ENCODE peak calls at places on chromosomes 4 and X, in eight cellular contexts. Q is upper lobe of right lung, T is uterus, O is nephron progenitor cell, B is GM10248, N is mucosa of descending colon, Z is heart left ventricle, J is AG10803. L is an unnamed sample.

GRCh38 chr4:16890651-16891050 is 7.8 kb downstream of the LDB2 start:
- DNase-seq in T (no peak), N (no peak), O (no peak), Z (no peak), Q (no peak), B (no peak), J (no peak), L (no peak)

GRCh38 chr4:8917321-8917811 is 45.7 kb upstream of the HMX1 start:
- DNase-seq in Q (peak), T (no peak), Z (no peak), J (no peak), O (no peak), B (no peak), N (no peak), L (peak)

GRCh38 chr4:121679267-121679666 is 17.5 kb downstream of the ANXA5 start:
- DNase-seq in Q (no peak), N (no peak), Z (no peak), J (no peak), T (no peak), B (no peak), O (no peak), L (no peak)

GRCh38 chrX:124086411-124086810 is 124.9 kb downstream of the STAG2 start:
- DNase-seq in O (no peak), T (no peak), J (no peak), Q (no peak), B (no peak), N (no peak), Z (no peak), L (no peak)

GRCh38 chr4:109411964-109412363 is 21.7 kb upstream of the SEC24B start:
- DNase-seq in Z (peak), O (no peak), T (no peak), Q (no peak), J (no peak), B (no peak), N (no peak), L (no peak)

GRCh38 chr4:6352031-6352763 is 82.5 kb downstream of the WFS1 start:
- DNase-seq in O (no peak), N (no peak), Q (no peak), T (no peak), Z (no peak), B (no peak), J (no peak), L (no peak)

GRCh38 chrX:12872741-12873140 is 5.9 kb downstream of the TLR7 start:
- DNase-seq in O (no peak), Z (no peak), Q (no peak), N (no peak), B (no peak), T (no peak), J (no peak), L (no peak)

GRCh38 chr4:88803600-88804096 is 106.0 kb upstream of the NAP1L5 start:
- DNase-seq in J (peak), Q (no peak), O (no peak), N (peak), Z (peak), T (peak), B (peak), L (no peak)

GRCh38 chr4:40621592-40622512 is 7.8 kb downstream of the RBM47 start:
- DNase-seq in O (no peak), J (peak), Q (peak), Z (peak), N (no peak), B (peak), T (peak), L (peak)

GRCh38 chr4:10072420-10073017 is 44.1 kb downstream of the WDR1 start:
- DNase-seq in N (no peak), T (no peak), Z (no peak), B (no peak), O (no peak), J (no peak), Q (no peak), L (no peak)

GRCh38 chr4:109875106-109875505 is 27.2 kb downstream of the LRIT3 start:
- DNase-seq in O (no peak), T (no peak), J (no peak), Z (no peak), Q (no peak), B (no peak), N (no peak), L (no peak)

GRCh38 chrX:42678133-42678532 is 99.8 kb downstream of the PPP1R2C start:
- DNase-seq in B (no peak), N (no peak), O (no peak), J (peak), T (no peak), Q (no peak), Z (peak), L (no peak)

GRCh38 chr4:5710962-5711478 is at the start of gene EVC:
- DNase-seq in O (peak), Z (peak), Q (peak), J (peak), N (peak), T (peak), B (peak), L (peak)

GRCh38 chrX:149207518-149207917 is 297.6 kb downstream of the IDS start:
- DNase-seq in Q (no peak), N (no peak), B (no peak), O (no peak), Z (no peak), J (no peak), T (no peak), L (no peak)

GRCh38 chr4:176479745-176480144 is 160.0 kb downstream of the SPCS3 start:
- DNase-seq in N (no peak), Q (no peak), O (no peak), B (no peak), Z (no peak), J (no peak), T (no peak), L (no peak)

GRCh38 chr4:1763550-1764080 is 29.5 kb upstream of the FGFR3 start:
- DNase-seq in O (peak), N (no peak), T (peak), J (peak), Q (no peak), B (no peak), Z (no peak), L (no peak)

GRCh38 chr4:144399927-144400326 is 246.0 kb upstream of the HHIP start:
- DNase-seq in N (no peak), B (no peak), Z (no peak), J (peak), Q (no peak), O (no peak), T (peak), L (no peak)

GRCh38 chr4:163111588-163111987 is 55.1 kb downstream of the NAF1 start:
- DNase-seq in Z (no peak), B (no peak), T (no peak), O (no peak), Q (no peak), J (no peak), N (no peak), L (no peak)

GRCh38 chrX:12463873-12464272 is 325.6 kb downstream of the FRMPD4 start:
- DNase-seq in N (no peak), B (no peak), J (no peak), Q (no peak), T (no peak), O (no peak), Z (no peak), L (no peak)

GRCh38 chr4:172850838-172851237 is 317.8 kb upstream of the GALNT7 start:
- DNase-seq in B (no peak), Z (no peak), N (no peak), Q (no peak), O (no peak), J (peak), T (no peak), L (no peak)

GRCh38 chr4:62262676-62263075 is 1062.5 kb downstream of the ADGRL3 start:
- DNase-seq in Z (no peak), Q (no peak), O (no peak), B (no peak), J (no peak), N (no peak), T (no peak), L (no peak)

DNA sequence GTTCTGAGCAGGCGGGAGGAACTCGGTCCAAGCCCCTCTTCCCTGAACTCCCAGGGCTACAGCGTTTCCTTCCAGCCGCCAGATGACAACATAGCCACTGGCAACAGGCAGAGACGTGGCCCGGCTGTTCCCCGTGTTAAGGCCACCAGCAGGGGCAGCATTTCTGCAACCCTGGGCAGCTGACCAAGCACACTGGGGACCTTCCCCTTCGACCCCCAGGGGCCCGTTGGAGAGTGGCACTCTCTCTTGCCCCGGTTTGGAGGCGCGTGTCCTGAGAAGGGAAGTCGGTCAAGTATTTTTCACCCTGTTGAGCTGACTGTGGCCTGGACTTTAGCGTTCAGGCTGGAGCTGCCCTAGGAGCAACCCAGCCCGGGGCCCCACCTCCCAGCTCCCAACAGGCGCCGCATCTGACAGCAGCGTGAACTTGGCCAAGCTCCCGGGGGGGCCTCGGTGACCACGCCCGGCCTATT is 37.6 kb downstream of the ZBTB49 start:
- DNase-seq in J (peak), B (peak), O (peak), Z (peak), N (peak), Q (peak), T (no peak), L (peak)
- TF ChIP-seq CTCF in J (peak), B (peak), O (peak), Z (no peak), N (no peak), Q (peak), T (no peak), L (peak)

DNA sequence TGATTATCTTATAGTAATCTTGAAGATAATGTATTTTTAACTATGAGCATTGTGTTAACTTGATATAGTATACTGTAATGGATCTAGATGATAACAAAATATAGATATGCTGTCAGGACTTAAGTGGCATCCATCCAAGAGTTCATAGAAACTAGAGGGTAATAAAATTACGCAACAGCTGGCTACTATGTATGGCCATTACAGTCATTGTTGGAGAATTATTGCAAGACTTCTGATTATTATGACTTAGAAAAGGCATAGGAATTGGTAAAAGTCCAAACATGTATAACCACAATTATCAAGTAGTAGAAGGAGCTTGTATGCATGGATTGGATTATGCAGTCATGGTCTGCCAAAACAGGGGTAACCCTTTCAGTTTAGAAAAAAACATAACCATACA is 9.5 kb downstream of the OGT start:
- DNase-seq in O (no peak), N (no peak), Z (no peak), T (no peak), B (no peak), Q (no peak), J (peak), L (no peak)
- TF ChIP-seq CTCF in O (no peak), N (no peak), Z (no peak), T (no peak), B (no peak), Q (no peak), J (no peak), L (no peak)

GRCh38 chr4:81429031-81429430 is 42.7 kb downstream of the RASGEF1B start:
- DNase-seq in T (no peak), N (no peak), B (no peak), Z (no peak), O (no peak), J (no peak), Q (no peak), L (no peak)
- TF ChIP-seq CTCF in T (no peak), N (no peak), B (no peak), Z (no peak), O (no peak), J (no peak), Q (no peak), L (no peak)

GRCh38 chr4:3530663-3531254 is 1.5 kb downstream of the LRPAP1 start:
- DNase-seq in N (no peak), T (no peak), O (no peak), J (no peak), B (no peak), Z (peak), Q (no peak), L (peak)

GRCh38 chr4:3531887-3532713 is at the start of gene LRPAP1:
- DNase-seq in Q (peak), Z (peak), O (peak), B (peak), J (peak), N (peak), T (peak), L (peak)

GRCh38 chr4:3532714-3533336 is 603 bp upstream of the LRPAP1 start:
- DNase-seq in O (no peak), B (no peak), N (no peak), Z (peak), T (no peak), Q (no peak), J (no peak), L (no peak)

GRCh38 chr4:3531306-3531886 is 826 bp downstream of the LRPAP1 start:
- DNase-seq in O (no peak), Q (peak), J (peak), N (no peak), Z (peak), T (no peak), B (no peak), L (no peak)

DNA sequence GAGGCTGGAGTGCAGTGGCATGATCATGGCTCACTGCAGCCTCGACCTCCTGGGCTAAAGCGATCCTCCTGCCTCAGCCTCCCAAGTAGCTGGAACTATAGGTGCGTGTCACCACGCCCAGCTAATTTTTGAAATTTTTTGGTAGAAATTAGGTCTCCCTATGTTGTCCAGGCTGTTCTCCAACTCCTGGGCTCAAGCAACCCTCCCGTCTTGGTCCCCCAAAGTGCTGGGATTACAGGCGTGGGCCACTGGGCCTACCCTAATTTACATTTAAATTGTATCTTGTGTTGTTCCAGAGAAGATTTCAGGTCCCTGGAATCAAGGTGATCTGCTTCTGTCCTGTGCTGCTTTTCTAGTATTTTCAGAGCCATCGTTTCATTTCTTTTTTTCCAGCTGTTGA is 1.2 kb upstream of the LRPAP1 start:
- DNase-seq in Q (no peak), Z (no peak), B (no peak), N (no peak), O (no peak), T (no peak), J (no peak), L (no peak)
- TF ChIP-seq CTCF in Q (no peak), Z (no peak), B (no peak), N (no peak), O (no peak), T (no peak), J (no peak), L (no peak)

DNA sequence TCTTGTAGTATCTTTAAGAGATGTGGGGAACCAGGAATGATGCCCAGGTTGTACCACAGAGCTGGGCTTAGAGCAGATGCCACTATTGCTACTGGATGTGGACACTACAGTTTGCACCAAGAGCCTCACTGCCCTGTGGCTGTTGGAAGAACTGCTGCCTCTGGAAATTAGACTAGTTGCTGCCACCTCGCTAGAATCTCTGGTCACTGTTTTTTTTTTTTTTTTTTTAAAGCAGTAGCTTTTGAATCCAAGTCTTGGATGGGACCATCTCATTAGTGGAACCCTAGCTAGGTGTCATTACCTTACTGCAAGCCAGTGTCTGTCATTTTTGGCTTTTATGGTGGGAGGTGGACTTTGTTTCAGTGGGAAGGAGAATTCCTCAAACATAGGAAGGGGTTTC is 105.5 kb downstream of the ARHGAP10 start:
- DNase-seq in O (no peak), B (no peak), Q (no peak), Z (no peak), J (no peak), N (no peak), T (no peak), L (no peak)
- TF ChIP-seq CTCF in O (no peak), B (no peak), Q (no peak), Z (no peak), J (peak), N (no peak), T (no peak), L (peak)